ENCODE peak calls at places on chromosomes 5 and 9, in four cellular contexts. One of them, this sample, is unnamed.
A peak's percentile ranks its signal among the peaks of the same experiment; 100 is the strongest.

GRCh38 chr5:169637085-169637855 is at the start of gene DOCK2:
- DNase-seq in K562: peak; percentile 31
- DNase-seq in GM12878: no peak
- DNase-seq in HepG2: no peak
- DNase-seq in this sample: peak; percentile 40

GRCh38 chr5:177116631-177117373 is 16.8 kb upstream of the NSD1 start:
- DNase-seq in K562: peak; percentile 98
- DNase-seq in GM12878: no peak
- DNase-seq in HepG2: no peak
- DNase-seq in this sample: peak; percentile 92

GRCh38 chr5:88892669-88893068 is 9.7 kb upstream of the MEF2C start:
- DNase-seq in GM12878: no peak
- DNase-seq in K562: no peak
- DNase-seq in HepG2: no peak
- DNase-seq in this sample: no peak

GRCh38 chr5:150155258-150156032 is at the start of gene PDGFRB:
- DNase-seq in K562: peak; percentile 58
- DNase-seq in GM12878: no peak
- DNase-seq in HepG2: no peak
- DNase-seq in this sample: peak; percentile 67

GRCh38 chr5:131630208-131630962 is 4.6 kb downstream of the RAPGEF6 start:
- DNase-seq in GM12878: no peak
- DNase-seq in HepG2: peak; percentile 90
- DNase-seq in K562: no peak
- DNase-seq in this sample: no peak

GRCh38 chr5:176781638-176782570 is 28.5 kb upstream of the UNC5A start:
- DNase-seq in HepG2: no peak
- DNase-seq in K562: no peak
- DNase-seq in GM12878: no peak
- DNase-seq in this sample: no peak

GRCh38 chr9:121985792-121986494 is 107.2 kb downstream of the TTLL11 start:
- DNase-seq in HepG2: no peak
- DNase-seq in K562: no peak
- DNase-seq in GM12878: no peak
- DNase-seq in this sample: no peak

GRCh38 chr5:11075010-11075860 is 314.2 kb upstream of the DAP start:
- DNase-seq in K562: no peak
- DNase-seq in HepG2: no peak
- DNase-seq in GM12878: no peak
- DNase-seq in this sample: peak; percentile 39

GRCh38 chr5:16518606-16519005 is 53.0 kb upstream of the ZNF622 start:
- DNase-seq in K562: no peak
- DNase-seq in GM12878: no peak
- DNase-seq in HepG2: no peak
- DNase-seq in this sample: no peak

GRCh38 chr9:7145361-7146069 is 387.7 kb downstream of the KDM4C start:
- DNase-seq in K562: no peak
- DNase-seq in GM12878: no peak
- DNase-seq in HepG2: no peak
- DNase-seq in this sample: no peak

GRCh38 chr9:18985464-18985951 is 47.5 kb downstream of the SAXO1 start:
- DNase-seq in GM12878: no peak
- DNase-seq in HepG2: no peak
- DNase-seq in K562: no peak
- DNase-seq in this sample: no peak

GRCh38 chr9:21968331-21969010 is 25.7 kb downstream of the CDKN2A start:
- DNase-seq in HepG2: no peak
- DNase-seq in K562: no peak
- DNase-seq in GM12878: no peak
- DNase-seq in this sample: peak; percentile 32

GRCh38 chr9:21969011-21969935 is 24.9 kb downstream of the CDKN2A start:
- DNase-seq in GM12878: no peak
- DNase-seq in K562: no peak
- DNase-seq in HepG2: no peak
- DNase-seq in this sample: peak; percentile 64

GRCh38 chr9:21972361-21972760 is 21.8 kb downstream of the CDKN2A start:
- DNase-seq in GM12878: no peak
- DNase-seq in HepG2: no peak
- DNase-seq in K562: no peak
- DNase-seq in this sample: no peak

GRCh38 chr9:21970001-21970799 is 24.0 kb downstream of the CDKN2A start:
- DNase-seq in HepG2: no peak
- DNase-seq in GM12878: no peak
- DNase-seq in K562: no peak
- DNase-seq in this sample: no peak

DNA sequence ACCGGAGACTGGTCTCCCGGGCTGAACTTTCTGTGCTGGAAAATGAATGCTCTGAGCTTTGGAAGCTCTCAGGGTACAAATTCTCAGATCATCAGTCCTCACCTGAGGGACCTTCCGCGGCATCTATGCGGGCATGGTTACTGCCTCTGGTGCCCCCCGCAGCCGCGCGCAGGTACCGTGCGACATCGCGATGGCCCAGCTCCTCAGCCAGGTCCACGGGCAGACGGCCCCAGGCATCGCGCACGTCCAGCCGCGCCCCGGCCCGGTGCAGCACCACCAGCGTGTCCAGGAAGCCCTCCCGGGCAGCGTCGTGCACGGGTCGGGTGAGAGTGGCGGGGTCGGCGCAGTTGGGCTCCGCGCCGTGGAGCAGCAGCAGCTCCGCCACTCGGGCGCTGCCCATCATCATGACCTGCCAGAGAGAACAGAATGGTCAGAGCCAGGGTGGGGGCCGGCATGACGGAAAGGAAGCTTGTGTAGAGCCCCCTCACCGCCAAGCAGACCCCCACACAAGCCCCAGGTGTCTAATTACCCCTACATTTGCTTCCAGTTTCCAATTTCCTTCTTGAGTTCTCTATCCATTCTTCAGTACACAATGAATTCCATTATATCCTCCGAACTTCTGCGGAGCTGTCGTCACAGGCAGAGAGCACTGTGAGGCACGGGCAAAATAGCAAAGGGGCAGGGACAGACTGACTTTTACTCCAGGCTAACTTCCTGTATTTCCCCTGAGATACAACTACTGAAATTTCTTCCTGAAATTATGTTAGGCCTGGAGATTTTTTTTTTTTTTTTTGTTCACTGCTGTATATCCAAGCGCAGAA is 23.2 kb downstream of the CDKN2A start:
- DNase-seq in HepG2: no peak
- DNase-seq in K562: no peak
- DNase-seq in GM12878: no peak
- DNase-seq in this sample: no peak
- TF ChIP-seq CREB1 in HepG2: no peak
- TF ChIP-seq CREB1 in K562: no peak
- TF ChIP-seq CREB1 in GM12878: no peak
- TF ChIP-seq CREB1 in this sample: no peak

GRCh38 chr5:72955143-72955767 is 586 bp upstream of the FCHO2 start:
- DNase-seq in K562: peak; percentile 45
- DNase-seq in HepG2: peak; percentile 64
- DNase-seq in GM12878: no peak
- DNase-seq in this sample: peak; percentile 70

GRCh38 chr5:72955768-72956323 is at the start of gene FCHO2:
- DNase-seq in K562: peak; percentile 97
- DNase-seq in HepG2: peak; percentile 90
- DNase-seq in GM12878: peak; percentile 57
- DNase-seq in this sample: peak; percentile 99

GRCh38 chr5:72954389-72954788 is 1.5 kb upstream of the FCHO2 start:
- DNase-seq in HepG2: no peak
- DNase-seq in K562: peak; percentile 25
- DNase-seq in GM12878: no peak
- DNase-seq in this sample: no peak

GRCh38 chr5:72957337-72957736 is 1.5 kb downstream of the FCHO2 start:
- DNase-seq in HepG2: no peak
- DNase-seq in K562: no peak
- DNase-seq in GM12878: no peak
- DNase-seq in this sample: no peak

DNA sequence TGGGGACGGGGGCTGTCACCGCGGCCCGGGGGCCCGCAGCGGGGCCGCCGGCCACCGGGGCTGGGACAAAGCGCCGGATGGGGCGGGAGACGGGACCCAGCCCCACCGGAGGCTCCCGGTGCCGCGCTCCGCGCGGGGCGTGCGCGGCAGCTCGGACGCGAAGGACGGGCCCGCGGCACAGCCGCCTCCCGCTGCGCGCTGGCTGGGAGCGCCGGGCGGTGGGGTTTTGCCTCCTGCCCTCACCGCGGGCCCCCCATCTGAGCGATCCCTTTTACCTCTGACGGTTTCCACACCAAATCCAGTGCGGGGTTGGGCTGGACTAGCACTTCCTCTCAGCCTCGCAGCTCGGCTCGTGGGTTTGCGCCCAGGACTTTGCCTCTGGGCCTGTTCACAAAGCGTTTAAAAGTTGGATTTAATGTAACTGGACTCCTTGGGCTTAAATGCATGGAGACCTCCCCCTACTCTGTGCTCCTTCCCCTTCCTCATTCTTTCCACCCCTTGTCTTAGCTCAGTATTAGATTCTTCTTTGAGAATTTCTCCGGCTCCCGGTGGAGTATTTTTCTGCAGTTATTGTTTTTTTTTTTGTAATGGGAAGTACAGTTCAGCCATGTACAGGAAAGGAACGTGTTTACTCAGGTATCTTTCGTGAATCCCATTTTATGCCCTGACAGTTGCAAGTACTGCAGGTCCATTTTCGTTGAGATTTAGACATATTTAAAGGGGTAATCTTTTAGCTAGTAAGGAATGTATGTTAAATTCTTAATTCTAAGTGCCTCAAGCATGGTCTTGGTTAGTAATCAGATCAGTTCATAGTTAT is 691 bp downstream of the FCHO2 start:
- DNase-seq in GM12878: no peak
- DNase-seq in K562: peak; percentile 65
- DNase-seq in HepG2: peak; percentile 29
- DNase-seq in this sample: peak; percentile 34
- TF ChIP-seq TCF7 in GM12878: no peak
- TF ChIP-seq TCF7 in K562: no peak
- TF ChIP-seq TCF7 in HepG2: no peak
- TF ChIP-seq TCF7 in this sample: no peak

GRCh38 chr5:32842798-32843531 is 131.8 kb downstream of the NPR3 start:
- DNase-seq in GM12878: no peak
- DNase-seq in HepG2: no peak
- DNase-seq in K562: no peak
- DNase-seq in this sample: no peak
- TF ChIP-seq CREB1 in GM12878: no peak
- TF ChIP-seq CREB1 in HepG2: no peak
- TF ChIP-seq CREB1 in K562: no peak
- TF ChIP-seq CREB1 in this sample: no peak

GRCh38 chr5:135079282-135079681 is 45.3 kb upstream of the PITX1 start:
- DNase-seq in K562: no peak
- DNase-seq in HepG2: no peak
- DNase-seq in GM12878: no peak
- DNase-seq in this sample: no peak

GRCh38 chr5:135085133-135085935 is 51.3 kb upstream of the PITX1 start:
- DNase-seq in K562: no peak
- DNase-seq in HepG2: no peak
- DNase-seq in GM12878: no peak
- DNase-seq in this sample: no peak

GRCh38 chr5:135079760-135080159 is 45.7 kb upstream of the PITX1 start:
- DNase-seq in GM12878: no peak
- DNase-seq in K562: no peak
- DNase-seq in HepG2: no peak
- DNase-seq in this sample: no peak

GRCh38 chr5:135076801-135077200 is 42.8 kb upstream of the PITX1 start:
- DNase-seq in GM12878: no peak
- DNase-seq in HepG2: no peak
- DNase-seq in K562: no peak
- DNase-seq in this sample: no peak

GRCh38 chr5:135081240-135081639 is 47.2 kb upstream of the PITX1 start:
- DNase-seq in HepG2: no peak
- DNase-seq in K562: no peak
- DNase-seq in GM12878: no peak
- DNase-seq in this sample: no peak
- TF ChIP-seq TCF7 in HepG2: no peak
- TF ChIP-seq TCF7 in K562: no peak
- TF ChIP-seq TCF7 in GM12878: no peak
- TF ChIP-seq TCF7 in this sample: no peak

DNA sequence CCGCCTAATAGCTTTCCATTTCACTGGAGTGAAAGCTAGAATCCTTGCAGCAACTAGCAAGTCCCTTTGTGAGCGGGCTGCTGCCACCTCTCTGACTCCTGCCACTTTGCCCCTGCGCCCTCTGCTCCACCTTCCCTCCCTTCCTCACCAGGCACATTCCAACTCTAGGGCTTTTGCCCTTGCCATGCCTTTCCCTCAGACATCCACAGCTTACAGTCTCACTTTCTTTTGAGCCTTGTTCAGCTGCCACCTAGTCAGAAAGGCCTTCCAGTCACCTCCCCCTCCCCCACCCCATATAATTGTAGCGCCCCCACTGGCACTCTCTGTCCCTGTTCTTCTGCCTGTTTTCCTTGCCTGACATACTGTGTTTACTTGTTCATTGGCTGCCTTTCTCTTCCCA is 31.0 kb downstream of the CYSTM1 start:
- DNase-seq in HepG2: no peak
- DNase-seq in K562: peak; percentile 58
- DNase-seq in GM12878: no peak
- DNase-seq in this sample: peak; percentile 15
- TF ChIP-seq CREB1 in HepG2: no peak
- TF ChIP-seq CREB1 in K562: no peak
- TF ChIP-seq CREB1 in GM12878: no peak
- TF ChIP-seq CREB1 in this sample: no peak

DNA sequence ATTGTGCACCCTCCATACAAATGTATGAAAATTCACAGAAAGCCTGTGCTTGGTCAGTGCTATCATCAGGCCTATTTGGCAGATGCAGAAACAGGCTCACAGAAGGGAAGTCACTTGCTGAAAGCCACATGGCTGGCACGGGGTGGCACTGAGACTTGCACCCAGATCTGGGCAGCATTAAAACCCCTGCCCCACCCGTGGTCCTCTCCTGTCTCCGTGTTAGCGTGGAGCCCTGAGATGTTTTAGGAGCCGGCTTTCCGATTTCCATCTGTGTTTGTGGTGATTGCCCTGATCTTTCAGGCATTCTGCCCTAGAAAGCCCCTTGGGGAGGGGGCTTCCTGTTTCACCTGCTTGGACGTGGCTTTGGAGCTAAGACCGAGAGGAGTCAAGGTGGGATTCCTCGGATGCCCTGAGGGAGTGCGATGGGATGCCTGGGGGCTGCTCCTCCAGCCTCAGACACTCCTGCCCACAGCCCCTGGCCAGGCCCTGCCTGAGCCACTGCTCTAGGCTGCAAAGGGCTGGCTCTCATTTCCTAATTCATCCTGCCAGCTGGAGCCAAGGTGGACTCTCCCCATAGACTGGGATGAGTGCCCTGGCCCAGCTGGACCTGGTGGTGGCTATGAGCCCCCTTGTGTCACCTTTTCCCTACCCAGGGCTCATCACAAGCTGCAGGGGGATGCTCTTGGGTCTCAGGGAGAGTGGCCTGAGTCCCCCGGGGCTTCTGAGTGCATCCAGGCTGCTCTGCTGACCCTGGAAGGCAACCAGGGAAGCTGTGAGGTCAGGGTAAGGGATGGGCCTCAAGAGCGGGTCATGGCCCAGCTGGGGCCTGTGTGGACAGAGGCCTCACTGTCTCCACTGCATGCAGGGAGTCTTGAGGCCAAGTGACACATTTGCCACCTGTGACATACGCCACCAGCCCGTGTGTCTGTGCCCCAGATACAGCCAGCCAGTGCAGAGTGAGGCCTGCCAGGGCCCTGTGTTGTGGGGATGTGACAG is 102.5 kb upstream of the IER5L start:
- DNase-seq in GM12878: no peak
- DNase-seq in HepG2: no peak
- DNase-seq in K562: no peak
- DNase-seq in this sample: no peak
- TF ChIP-seq TCF7 in GM12878: no peak
- TF ChIP-seq TCF7 in HepG2: no peak
- TF ChIP-seq TCF7 in K562: no peak
- TF ChIP-seq TCF7 in this sample: no peak